ENCODE peak calls at places on chromosomes 13 and 19, in six cellular contexts. L is tibial artery, K is endodermal cell, P is progenitor cell of endocrine pancreas, X is spleen, A is activated B cell treated with CpG ODN at 0.5 μM for 24 hours. J is an unnamed sample.
A peak's percentile ranks its signal among the peaks of the same experiment; 100 is the strongest.

GRCh38 chr13:34672631-34673030 is 269.4 kb upstream of the NBEA start:
- DNase-seq in L (no peak), K (no peak), P (no peak), X (no peak), A (no peak), J (no peak)

GRCh38 chr19:45976180-45976579 is 2.5 kb upstream of the NOVA2 start:
- DNase-seq in L (no peak), K (no peak), P (no peak), X (no peak), A (no peak), J (peak; percentile 79)

GRCh38 chr13:38090913-38091312 is 221.3 kb upstream of the TRPC4 start:
- DNase-seq in L (no peak), K (no peak), P (no peak), X (no peak), A (no peak), J (peak; percentile 22)

GRCh38 chr19:48554385-48555091 is 2.6 kb downstream of the SULT2B1 start:
- DNase-seq in L (no peak), K (peak; percentile 93), P (peak; percentile 33), X (no peak), A (no peak), J (no peak)

GRCh38 chr13:80379245-80379644 is 38.3 kb upstream of the SPRY2 start:
- DNase-seq in L (no peak), K (no peak), P (no peak), X (no peak), A (no peak), J (no peak)

GRCh38 chr19:28913626-28914025 is 299.3 kb downstream of the UQCRFS1 start:
- DNase-seq in L (no peak), K (peak; percentile 38), P (no peak), X (no peak), A (no peak), J (no peak)

GRCh38 chr13:32272021-32272695 is 43.0 kb downstream of the ZAR1L start:
- DNase-seq in L (no peak), K (no peak), P (no peak), X (no peak), A (no peak), J (no peak)

GRCh38 chr13:112643759-112644459 is 45.9 kb upstream of the ATP11A start:
- DNase-seq in L (no peak), K (no peak), P (no peak), X (peak; percentile 29), A (no peak), J (no peak)

GRCh38 chr19:48415395-48415794 is 21.9 kb downstream of the GRIN2D start:
- DNase-seq in L (peak; percentile 82), K (peak; percentile 99), P (no peak), X (peak; percentile 85), A (no peak), J (peak; percentile 71)

DNA sequence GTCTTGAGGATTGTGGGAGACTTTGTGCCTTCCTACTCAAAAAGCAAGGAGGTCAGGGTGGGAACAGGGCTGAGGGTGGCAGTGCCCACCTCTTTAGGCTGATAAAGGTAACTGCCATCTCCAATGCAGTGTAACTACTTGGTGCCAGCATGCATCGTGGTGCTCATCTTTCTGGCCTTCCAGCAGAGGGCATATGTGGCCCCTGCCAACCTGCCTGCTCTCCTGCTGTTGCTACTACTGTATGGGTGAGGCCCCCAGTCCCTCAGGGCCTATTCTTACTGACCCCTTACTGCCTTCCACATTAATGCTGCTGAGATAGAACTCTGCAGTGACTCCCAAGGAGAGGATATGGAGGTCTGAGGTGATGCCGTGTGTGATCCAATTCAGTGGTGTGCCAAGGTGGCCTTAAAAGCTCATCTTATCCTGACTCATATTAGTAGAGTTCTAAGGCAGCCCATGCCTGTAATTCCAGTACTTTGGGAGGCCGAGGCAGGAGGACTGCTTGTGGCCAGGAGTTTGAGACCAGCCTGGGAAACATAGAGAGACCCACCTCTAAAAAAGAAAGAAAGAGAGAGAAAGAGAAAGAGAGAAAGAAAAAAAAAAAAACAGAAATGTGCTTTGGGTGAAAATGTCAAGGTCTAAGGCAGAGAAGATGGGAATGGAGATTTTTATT is 9.6 kb upstream of the ARHGAP45 start:
- DNase-seq in L (no peak), K (peak; percentile 69), P (no peak), X (peak; percentile 78), A (no peak), J (no peak)
- TF ChIP-seq CTCF in L (no peak), K (peak; percentile 22), P (no peak), X (no peak), A (no peak), J (no peak)

DNA sequence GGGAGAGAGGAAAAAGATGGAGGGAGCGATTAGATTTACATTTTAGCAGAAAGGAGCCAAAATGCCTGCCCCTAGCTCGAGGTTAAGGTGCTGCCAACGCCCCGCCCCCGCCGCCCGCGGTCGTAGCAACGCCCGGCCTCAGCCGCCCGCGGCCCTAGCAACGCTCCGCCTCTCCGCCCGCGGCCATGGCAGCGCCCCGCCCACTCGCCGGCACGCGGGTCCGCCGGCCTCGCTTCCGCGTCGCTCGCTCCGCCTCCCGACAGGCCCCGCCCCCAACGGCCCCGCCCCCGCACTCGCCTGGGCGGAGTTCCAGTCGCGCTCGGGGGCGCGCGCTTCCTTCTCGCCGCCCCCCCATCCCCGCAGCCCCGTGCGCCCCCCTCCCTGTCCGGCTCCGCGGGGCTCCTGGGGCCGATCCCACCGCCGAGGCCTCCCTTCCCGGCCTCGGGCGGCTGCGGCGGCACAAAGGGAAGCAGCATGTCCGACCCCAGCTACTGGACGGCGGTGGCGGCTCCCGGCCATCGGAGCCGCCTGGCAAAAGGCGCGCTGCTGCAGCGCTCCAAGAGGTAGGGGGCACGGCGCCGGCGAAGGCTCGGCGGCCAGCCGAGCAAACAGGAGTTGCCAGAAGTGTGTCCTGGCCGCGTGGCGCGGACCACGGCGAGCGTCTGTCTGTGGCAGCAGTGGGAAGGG is 20.3 kb downstream of the MAST3 start:
- DNase-seq in L (peak; percentile 92), K (peak; percentile 98), P (peak; percentile 94), X (peak; percentile 99), A (peak; percentile 98), J (peak; percentile 97)
- TF ChIP-seq CTCF in L (no peak), K (peak; percentile 13), P (peak; percentile 10), X (no peak), A (no peak), J (no peak)

GRCh38 chr19:15454371-15454800 is 4.6 kb upstream of the WIZ start:
- DNase-seq in L (no peak), K (no peak), P (no peak), X (no peak), A (no peak), J (no peak)
- TF ChIP-seq CTCF in L (no peak), K (peak; percentile 64), P (peak; percentile 38), X (no peak), A (no peak), J (no peak)

GRCh38 chr13:42048625-42049453 is at the start of gene DGKH:
- DNase-seq in L (peak; percentile 93), K (peak; percentile 90), P (peak; percentile 52), X (peak; percentile 88), A (peak; percentile 50), J (peak; percentile 74)
- TF ChIP-seq CTCF in L (peak; percentile 33), K (peak; percentile 31), P (peak; percentile 31), X (no peak), A (no peak), J (no peak)

J was measured in glutamatergic neuron.